ENCODE peak calls at places on chromosomes 11 and 22, in nine cellular contexts. C, D, B, K, I, Z, U, V and O are unnamed samples.

GRCh38 chr11:91921974-91922373 is 302.6 kb upstream of the FAT3 start:
- DNase-seq in C (no peak), Z (no peak), I (no peak), U (no peak), D (no peak), V (no peak), K (no peak), B (no peak), O (no peak)

GRCh38 chr11:1559103-1559951 is 12.7 kb downstream of the DUSP8 start:
- DNase-seq in D (no peak), U (peak), Z (no peak), I (peak), K (peak), C (no peak), B (peak), V (peak), O (peak)

GRCh38 chr11:119906376-119906775 is 177.4 kb upstream of the NECTIN1 start:
- DNase-seq in B (no peak), I (no peak), U (no peak), D (no peak), Z (no peak), C (no peak), V (no peak), K (no peak), O (no peak)

GRCh38 chr11:31968774-31969433 is 122.0 kb upstream of the RCN1 start:
- DNase-seq in Z (no peak), U (peak), B (no peak), C (no peak), V (no peak), K (no peak), D (no peak), I (no peak), O (no peak)

GRCh38 chr22:22770280-22770871 is 117.2 kb upstream of the IGLL5 start:
- DNase-seq in D (no peak), U (peak), I (no peak), V (no peak), Z (no peak), B (peak), C (peak), K (no peak), O (no peak)

GRCh38 chr22:45192701-45193187 is 29.0 kb downstream of the NUP50 start:
- DNase-seq in V (no peak), U (no peak), D (no peak), K (no peak), C (no peak), Z (no peak), B (no peak), I (peak), O (no peak)

GRCh38 chr22:48829908-48830307 is 997.8 kb downstream of the BRD1 start:
- DNase-seq in V (no peak), Z (no peak), K (no peak), I (no peak), C (no peak), B (no peak), D (no peak), U (no peak), O (no peak)

GRCh38 chr22:42649261-42650056 is at the start of gene CYB5R3:
- DNase-seq in D (peak), I (peak), U (peak), K (peak), Z (peak), B (peak), C (peak), V (peak), O (peak)

GRCh38 chr11:14972581-14973490 is 685 bp upstream of the CALCA start:
- DNase-seq in U (no peak), C (no peak), I (no peak), B (peak), D (no peak), Z (no peak), K (no peak), V (no peak), O (no peak)

GRCh38 chr11:8382436-8383053 is 118.9 kb upstream of the LMO1 start:
- DNase-seq in B (peak), I (no peak), D (no peak), Z (no peak), V (no peak), K (no peak), U (peak), C (no peak), O (no peak)

GRCh38 chr11:1851437-1852180 is 1.3 kb upstream of the LSP1 start:
- DNase-seq in Z (no peak), U (no peak), D (no peak), C (no peak), B (no peak), K (no peak), I (no peak), V (no peak), O (no peak)

GRCh38 chr11:117589024-117589423 is 208.0 kb downstream of the DSCAML1 start:
- DNase-seq in B (no peak), U (no peak), K (no peak), C (no peak), V (no peak), D (no peak), I (no peak), Z (no peak), O (no peak)

GRCh38 chr11:122559734-122560382 is 95.7 kb upstream of the UBASH3B start:
- DNase-seq in C (no peak), D (no peak), V (no peak), K (no peak), B (peak), Z (no peak), I (no peak), U (no peak), O (no peak)

GRCh38 chr11:79536155-79536917 is 95.5 kb upstream of the TENM4 start:
- DNase-seq in K (no peak), I (no peak), C (no peak), B (no peak), V (no peak), D (no peak), Z (no peak), U (no peak), O (no peak)

GRCh38 chr11:121429556-121429955 is 22.6 kb upstream of the SORL1 start:
- DNase-seq in V (no peak), B (no peak), D (no peak), C (no peak), I (no peak), Z (no peak), U (no peak), K (no peak), O (no peak)

GRCh38 chr11:18590573-18590972 is 2.0 kb upstream of the UEVLD start:
- DNase-seq in U (no peak), Z (no peak), V (no peak), I (no peak), B (no peak), D (no peak), K (no peak), C (no peak), O (no peak)